ENCODE peak calls at places on chromosomes 3 and 15, in eight cellular contexts. F, W, T, K, E, B, M and J are unnamed samples.

GRCh38 chr3:3180421-3180820 is 930 bp upstream of the CRBN start:
- DNase-seq in F (no peak), W (no peak), T (no peak), K (no peak), E (no peak), B (no peak), M (peak), J (no peak)

GRCh38 chr15:48177875-48178611 is at the start of gene MYEF2:
- DNase-seq in F (peak), W (peak), T (peak), K (no peak), E (peak), B (peak), M (peak), J (peak)

GRCh38 chr15:37106490-37107001 is 6.2 kb upstream of the MEIS2 start:
- DNase-seq in F (no peak), W (no peak), T (peak), K (no peak), E (no peak), B (peak), M (peak), J (peak)

GRCh38 chr3:173138031-173138430 is 3.0 kb downstream of the SPATA16 start:
- DNase-seq in F (no peak), W (no peak), T (peak), K (no peak), E (no peak), B (no peak), M (no peak), J (no peak)

GRCh38 chr15:87033056-87033455 is 953.4 kb downstream of the AGBL1 start:
- DNase-seq in F (no peak), W (no peak), T (peak), K (no peak), E (no peak), B (no peak), M (no peak), J (peak)

GRCh38 chr15:78763111-78763795 is 48.0 kb downstream of the ADAMTS7 start:
- DNase-seq in F (no peak), W (no peak), T (no peak), K (no peak), E (peak), B (peak), M (no peak), J (no peak)

GRCh38 chr15:61227269-61228024 is 1.7 kb downstream of the RORA start:
- DNase-seq in F (no peak), W (peak), T (peak), K (no peak), E (no peak), B (peak), M (peak), J (peak)

GRCh38 chr3:24829011-24829581 is 334.4 kb upstream of the THRB start:
- DNase-seq in F (no peak), W (peak), T (peak), K (no peak), E (no peak), B (no peak), M (no peak), J (no peak)

GRCh38 chr15:78925956-78926743 is 18.7 kb downstream of the CTSH start:
- DNase-seq in F (no peak), W (no peak), T (no peak), K (no peak), E (no peak), B (no peak), M (no peak), J (no peak)

GRCh38 chr15:25971053-25971452 is 107.9 kb upstream of the ATP10A start:
- DNase-seq in F (no peak), W (no peak), T (no peak), K (no peak), E (no peak), B (no peak), M (peak), J (no peak)

GRCh38 chr3:142853270-142854163 is 35.4 kb downstream of the PCOLCE2 start:
- DNase-seq in F (no peak), W (peak), T (peak), K (peak), E (no peak), B (no peak), M (peak), J (peak)

GRCh38 chr3:45367451-45367850 is 20.9 kb upstream of the LARS2 start:
- DNase-seq in F (no peak), W (no peak), T (peak), K (peak), E (no peak), B (peak), M (peak), J (peak)

GRCh38 chr15:75887178-75887577 is 16.5 kb upstream of the FBXO22 start:
- DNase-seq in F (no peak), W (no peak), T (no peak), K (no peak), E (no peak), B (no peak), M (no peak), J (no peak)

GRCh38 chr15:82587805-82588204 is 47.5 kb upstream of the RPS17 start:
- DNase-seq in F (no peak), W (no peak), T (no peak), K (no peak), E (no peak), B (no peak), M (no peak), J (no peak)

GRCh38 chr3:184592411-184593200 is 31.0 kb downstream of the EPHB3 start:
- DNase-seq in F (no peak), W (no peak), T (no peak), K (no peak), E (no peak), B (peak), M (peak), J (peak)

GRCh38 chr15:101116681-101116976 is 135.2 kb downstream of the CHSY1 start:
- DNase-seq in F (no peak), W (no peak), T (no peak), K (no peak), E (no peak), B (no peak), M (no peak), J (no peak)

GRCh38 chr15:101115318-101115886 is 136.4 kb downstream of the CHSY1 start:
- DNase-seq in F (no peak), W (no peak), T (no peak), K (no peak), E (no peak), B (no peak), M (no peak), J (no peak)

GRCh38 chr15:101114610-101115009 is 137.2 kb downstream of the CHSY1 start:
- DNase-seq in F (no peak), W (no peak), T (no peak), K (no peak), E (no peak), B (no peak), M (no peak), J (no peak)

GRCh38 chr15:101114146-101114545 is 137.7 kb downstream of the CHSY1 start:
- DNase-seq in F (no peak), W (no peak), T (no peak), K (no peak), E (no peak), B (no peak), M (no peak), J (no peak)

GRCh38 chr15:101115887-101116680 is 135.8 kb downstream of the CHSY1 start:
- DNase-seq in F (no peak), W (no peak), T (peak), K (no peak), E (no peak), B (peak), M (peak), J (peak)
- TF ChIP-seq CTCF in F (no peak), W (no peak), T (no peak), K (no peak), E (no peak), B (no peak), M (no peak), J (no peak)

GRCh38 chr15:40767838-40768491 is 1.8 kb upstream of the C15orf62 start:
- DNase-seq in F (no peak), W (no peak), T (no peak), K (no peak), E (no peak), B (no peak), M (no peak), J (no peak)

GRCh38 chr15:40770147-40770721 is 454 bp downstream of the C15orf62 start:
- DNase-seq in F (no peak), W (no peak), T (peak), K (no peak), E (no peak), B (no peak), M (no peak), J (no peak)

GRCh38 chr15:40771242-40771641 is 1.5 kb downstream of the C15orf62 start:
- DNase-seq in F (no peak), W (no peak), T (no peak), K (no peak), E (no peak), B (no peak), M (no peak), J (no peak)

GRCh38 chr15:40768492-40769309 is 1.1 kb upstream of the C15orf62 start:
- DNase-seq in F (no peak), W (no peak), T (no peak), K (no peak), E (no peak), B (no peak), M (no peak), J (no peak)

DNA sequence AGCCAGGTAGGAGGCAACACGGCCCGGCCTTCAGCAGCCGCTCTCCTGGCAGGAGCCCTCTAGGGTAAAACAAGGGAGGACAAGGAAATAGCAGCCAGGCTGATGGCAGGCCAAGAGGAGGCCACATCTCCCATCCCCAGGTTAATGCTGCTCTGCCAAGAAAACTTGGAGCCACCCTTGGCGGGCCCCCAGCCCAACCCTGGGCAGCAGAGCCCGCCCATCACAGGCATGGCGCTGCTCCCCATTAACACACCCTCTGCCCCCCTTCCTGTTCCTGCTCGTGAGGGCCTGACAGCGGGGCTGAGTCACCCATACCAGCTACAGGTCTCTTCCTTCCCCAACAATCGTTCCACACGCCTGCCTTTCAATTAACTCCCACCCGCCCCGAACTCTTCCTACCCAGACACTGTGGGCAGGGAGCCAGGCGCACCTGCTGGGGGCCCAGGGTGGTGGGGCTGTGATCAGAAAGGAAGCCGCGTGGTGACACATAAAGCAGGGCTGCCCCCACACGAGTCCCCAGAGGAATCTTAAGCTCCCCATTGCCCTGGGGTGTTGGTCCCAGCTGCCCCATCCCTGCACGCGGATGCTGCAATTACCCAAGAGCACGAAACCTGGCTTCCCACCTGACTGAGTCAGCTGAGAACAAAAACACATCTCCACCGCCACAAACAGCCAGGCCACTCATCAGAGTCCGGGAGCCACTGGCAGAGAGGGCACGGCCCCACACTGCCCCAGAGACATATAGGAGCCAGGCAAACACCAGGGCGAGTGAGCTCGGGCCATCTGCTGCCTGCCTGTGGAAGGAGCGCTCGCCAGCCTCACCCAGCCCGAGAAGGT is at the start of gene C15orf62:
- DNase-seq in F (peak), W (no peak), T (peak), K (no peak), E (peak), B (peak), M (peak), J (peak)
- H3K4me3 ChIP-seq in F (peak), W (no peak), T (no peak), K (no peak), E (no peak), B (no peak), M (no peak), J (no peak)

GRCh38 chr3:101857279-101857678 is 8.0 kb downstream of the NFKBIZ start:
- DNase-seq in F (no peak), W (no peak), T (no peak), K (no peak), E (no peak), B (no peak), M (no peak), J (no peak)
- TF ChIP-seq CTCF in F (no peak), W (no peak), T (no peak), K (no peak), E (no peak), B (no peak), M (no peak), J (no peak)

GRCh38 chr3:13019243-13019701 is 54.0 kb downstream of the IQSEC1 start:
- DNase-seq in F (no peak), W (no peak), T (peak), K (no peak), E (no peak), B (no peak), M (peak), J (peak)
- H3K4me3 ChIP-seq in F (no peak), W (no peak), T (peak), K (no peak), E (no peak), B (no peak), M (no peak), J (no peak)

GRCh38 chr3:48240711-48241491 is at the start of gene ZNF589:
- DNase-seq in F (peak), W (peak), T (peak), K (peak), E (peak), B (peak), M (peak), J (peak)
- TF ChIP-seq CTCF in F (peak), W (no peak), T (peak), K (no peak), E (no peak), B (peak), M (peak), J (peak)